ENCODE peak calls at places on chromosomes 12 and 14, in five cellular contexts. J is Peyer's patch, R is A549, F is Calu3, K is EH. U is an unnamed sample.

GRCh38 chr12:242496-242895 is 20.1 kb downstream of the SLC6A13 start:
- DNase-seq in R (no peak), F (no peak), K (no peak), J (no peak), U (no peak)

GRCh38 chr12:116137318-116137717 is 140.2 kb downstream of the MED13L start:
- DNase-seq in R (no peak), J (no peak), K (no peak), F (no peak), U (peak; percentile 29)

GRCh38 chr14:52253503-52253902 is 14.0 kb upstream of the PTGDR start:
- DNase-seq in R (no peak), J (no peak), K (peak; percentile 9), F (no peak), U (no peak)

GRCh38 chr12:115920395-115921183 is 356.9 kb downstream of the MED13L start:
- DNase-seq in R (no peak), F (no peak), J (no peak), K (peak; percentile 80), U (no peak)

GRCh38 chr14:88346048-88346639 is 23.1 kb upstream of the KCNK10 start:
- DNase-seq in F (no peak), J (no peak), R (peak; percentile 18), K (peak; percentile 53), U (no peak)

GRCh38 chr14:79597561-79597960 is 613.7 kb downstream of the DIO2 start:
- DNase-seq in F (no peak), R (no peak), J (no peak), K (peak; percentile 70), U (no peak)

GRCh38 chr14:98069712-98070133 is 1202.3 kb downstream of the BCL11B start:
- DNase-seq in K (no peak), R (peak; percentile 4), J (peak; percentile 45), F (peak; percentile 19), U (no peak)

GRCh38 chr14:95006479-95006878 is 150.8 kb downstream of the DICER1 start:
- DNase-seq in F (no peak), K (no peak), J (no peak), R (no peak), U (no peak)

GRCh38 chr12:11943919-11944318 is 126.8 kb upstream of the BCL2L14 start:
- DNase-seq in J (no peak), F (no peak), K (no peak), R (no peak), U (no peak)

GRCh38 chr12:108635201-108635996 is 1.7 kb upstream of the SELPLG start:
- DNase-seq in K (no peak), R (no peak), J (no peak), F (no peak), U (peak; percentile 80)

GRCh38 chr14:95664546-95664945 is 21.7 kb upstream of the TCL1B start:
- DNase-seq in K (no peak), R (no peak), J (no peak), F (no peak), U (no peak)

GRCh38 chr14:88542857-88543795 is 11.7 kb downstream of the PTPN21 start:
- DNase-seq in F (no peak), K (peak; percentile 39), R (peak; percentile 58), J (no peak), U (no peak)

GRCh38 chr12:57195655-57196371 is 20.8 kb upstream of the NXPH4 start:
- DNase-seq in F (no peak), K (no peak), R (no peak), J (no peak), U (no peak)